ENCODE peak calls at places on chromosome 19, in five cellular contexts. B is HFF-Myc; E is stimulated activated CD4-positive, alpha-beta T cell treated with anti-CD3 and anti-CD28 coated beads, TNF-alpha, amount 100 ng/mL, for 48 hours; M is left cardiac atrium; Q is germinal center. R is an unnamed sample.

GRCh38 chr19:3129112-3129511 is 6.7 kb upstream of the GNA15 start:
- DNase-seq in B (peak; percentile 29), E (no peak), M (no peak), Q (no peak), R (no peak)

GRCh38 chr19:17303940-17304267 is 679 bp upstream of the ABHD8 start:
- DNase-seq in B (no peak), E (no peak), M (no peak), Q (no peak), R (no peak)

GRCh38 chr19:34428549-34429285 is 536 bp downstream of the UBA2 start:
- DNase-seq in B (no peak), E (no peak), M (peak; percentile 52), Q (peak; percentile 27), R (no peak)

GRCh38 chr19:33500586-33500985 is 21.0 kb downstream of the PEPD start:
- DNase-seq in B (no peak), E (no peak), M (no peak), Q (no peak), R (no peak)

GRCh38 chr19:17830567-17831418 is 9.5 kb upstream of the INSL3 start:
- DNase-seq in B (no peak), E (peak; percentile 55), M (peak; percentile 84), Q (peak; percentile 62), R (peak; percentile 42)

GRCh38 chr19:39422020-39422419 is 9.6 kb downstream of the PLEKHG2 start:
- DNase-seq in B (no peak), E (no peak), M (no peak), Q (no peak), R (no peak)

GRCh38 chr19:12034610-12035009 is 869 bp downstream of the ZNF433 start:
- DNase-seq in B (no peak), E (no peak), M (no peak), Q (no peak), R (no peak)

GRCh38 chr19:16454519-16454918 is 17.3 kb downstream of the EPS15L1 start:
- DNase-seq in B (no peak), E (no peak), M (no peak), Q (no peak), R (no peak)

GRCh38 chr19:13814550-13814949 is 19.3 kb downstream of the ZSWIM4 start:
- DNase-seq in B (no peak), E (no peak), M (no peak), Q (no peak), R (no peak)

GRCh38 chr19:13790354-13790753 is 4.9 kb upstream of the ZSWIM4 start:
- DNase-seq in B (no peak), E (no peak), M (no peak), Q (no peak), R (no peak)

GRCh38 chr19:46704379-46705076 is 12.4 kb downstream of the PRKD2 start:
- DNase-seq in B (no peak), E (peak; percentile 85), M (peak; percentile 75), Q (peak; percentile 87), R (no peak)

GRCh38 chr19:54287456-54287855 is 6.5 kb upstream of the LILRB2 start:
- DNase-seq in B (no peak), E (no peak), M (no peak), Q (no peak), R (no peak)

GRCh38 chr19:2043269-2043641 is 7.8 kb downstream of the MKNK2 start:
- DNase-seq in B (no peak), E (no peak), M (no peak), Q (no peak), R (no peak)

GRCh38 chr19:1102407-1103106 is 1.2 kb upstream of the GPX4 start:
- DNase-seq in B (peak; percentile 99), E (peak; percentile 46), M (no peak), Q (no peak), R (no peak)

GRCh38 chr19:51793994-51794393 is 963 bp upstream of the FPR3 start:
- DNase-seq in B (no peak), E (no peak), M (no peak), Q (no peak), R (no peak)

GRCh38 chr19:15652559-15653278 is 12.0 kb downstream of the CYP4F3 start:
- DNase-seq in B (no peak), E (no peak), M (no peak), Q (no peak), R (no peak)

GRCh38 chr19:1925544-1925943 is 15.4 kb upstream of the CSNK1G2 start:
- DNase-seq in B (no peak), E (no peak), M (no peak), Q (no peak), R (no peak)

GRCh38 chr19:45470147-45471081 is 2.6 kb downstream of the FOSB start:
- DNase-seq in B (no peak), E (no peak), M (no peak), Q (peak; percentile 39), R (no peak)

GRCh38 chr19:19403373-19403901 is 2.0 kb upstream of the GATAD2A start:
- DNase-seq in B (no peak), E (no peak), M (no peak), Q (no peak), R (no peak)

GRCh38 chr19:13160557-13160956 is 10.3 kb downstream of the IER2 start:
- DNase-seq in B (no peak), E (no peak), M (no peak), Q (no peak), R (no peak)

GRCh38 chr19:46495789-46496099 is at the start of gene PNMA8B:
- DNase-seq in B (no peak), E (no peak), M (peak; percentile 74), Q (peak; percentile 64), R (no peak)

GRCh38 chr19:5120321-5120720 is 151.4 kb downstream of the KDM4B start:
- DNase-seq in B (no peak), E (no peak), M (no peak), Q (no peak), R (no peak)

GRCh38 chr19:6800991-6801396 is 28.5 kb downstream of the VAV1 start:
- DNase-seq in B (no peak), E (no peak), M (no peak), Q (peak; percentile 19), R (no peak)

GRCh38 chr19:18006895-18007604 is 920 bp upstream of the ARRDC2 start:
- DNase-seq in B (no peak), E (peak; percentile 70), M (peak; percentile 87), Q (peak; percentile 87), R (no peak)